ENCODE peak calls at places on chromosomes 13 and 19, in four cellular contexts. One of them, this sample, is unnamed.

GRCh38 chr19:45913874-45914830 is at the start of gene NANOS2:
- DNase-seq in stimulated activated CD8-positive, alpha-beta memory T cell treated with anti-CD3 and anti-CD28 coated beads, Interleukin-15, amount 100 ng/mL, for 4 hours: no peak
- DNase-seq in HT-29: peak
- DNase-seq in GM04504: no peak
- DNase-seq in this sample: no peak

GRCh38 chr19:16470541-16470910 is 1.2 kb downstream of the EPS15L1 start:
- DNase-seq in GM04504: no peak
- DNase-seq in HT-29: no peak
- DNase-seq in stimulated activated CD8-positive, alpha-beta memory T cell treated with anti-CD3 and anti-CD28 coated beads, Interleukin-15, amount 100 ng/mL, for 4 hours: no peak
- DNase-seq in this sample: no peak

GRCh38 chr19:10260141-10260584 is 8.1 kb downstream of the MRPL4 start:
- DNase-seq in GM04504: no peak
- DNase-seq in HT-29: peak
- DNase-seq in stimulated activated CD8-positive, alpha-beta memory T cell treated with anti-CD3 and anti-CD28 coated beads, Interleukin-15, amount 100 ng/mL, for 4 hours: no peak
- DNase-seq in this sample: no peak

GRCh38 chr13:72062566-72062965 is 195.6 kb upstream of the DACH1 start:
- DNase-seq in GM04504: no peak
- DNase-seq in HT-29: peak
- DNase-seq in stimulated activated CD8-positive, alpha-beta memory T cell treated with anti-CD3 and anti-CD28 coated beads, Interleukin-15, amount 100 ng/mL, for 4 hours: no peak
- DNase-seq in this sample: no peak

GRCh38 chr13:57624565-57625435 is 6.7 kb upstream of the PCDH17 start:
- DNase-seq in GM04504: peak
- DNase-seq in HT-29: peak
- DNase-seq in stimulated activated CD8-positive, alpha-beta memory T cell treated with anti-CD3 and anti-CD28 coated beads, Interleukin-15, amount 100 ng/mL, for 4 hours: no peak
- DNase-seq in this sample: peak

GRCh38 chr19:35299523-35300339 is 7.8 kb downstream of the MAG start:
- DNase-seq in stimulated activated CD8-positive, alpha-beta memory T cell treated with anti-CD3 and anti-CD28 coated beads, Interleukin-15, amount 100 ng/mL, for 4 hours: no peak
- DNase-seq in HT-29: no peak
- DNase-seq in GM04504: no peak
- DNase-seq in this sample: no peak

GRCh38 chr19:44212865-44213346 is 574 bp downstream of the ZNF227 start:
- DNase-seq in HT-29: no peak
- DNase-seq in stimulated activated CD8-positive, alpha-beta memory T cell treated with anti-CD3 and anti-CD28 coated beads, Interleukin-15, amount 100 ng/mL, for 4 hours: no peak
- DNase-seq in GM04504: no peak
- DNase-seq in this sample: no peak

GRCh38 chr13:62061751-62062150 is 646.1 kb upstream of the PCDH20 start:
- DNase-seq in HT-29: no peak
- DNase-seq in GM04504: no peak
- DNase-seq in stimulated activated CD8-positive, alpha-beta memory T cell treated with anti-CD3 and anti-CD28 coated beads, Interleukin-15, amount 100 ng/mL, for 4 hours: no peak
- DNase-seq in this sample: no peak

GRCh38 chr13:26646603-26647002 is 89.1 kb downstream of the WASF3 start:
- DNase-seq in stimulated activated CD8-positive, alpha-beta memory T cell treated with anti-CD3 and anti-CD28 coated beads, Interleukin-15, amount 100 ng/mL, for 4 hours: no peak
- DNase-seq in HT-29: no peak
- DNase-seq in GM04504: no peak
- DNase-seq in this sample: no peak

GRCh38 chr19:9971341-9971897 is 35.1 kb upstream of the OLFM2 start:
- DNase-seq in GM04504: no peak
- DNase-seq in stimulated activated CD8-positive, alpha-beta memory T cell treated with anti-CD3 and anti-CD28 coated beads, Interleukin-15, amount 100 ng/mL, for 4 hours: no peak
- DNase-seq in HT-29: no peak
- DNase-seq in this sample: no peak

GRCh38 chr19:9673912-9674668 is 810 bp downstream of the ZNF562 start:
- DNase-seq in HT-29: peak
- DNase-seq in GM04504: no peak
- DNase-seq in stimulated activated CD8-positive, alpha-beta memory T cell treated with anti-CD3 and anti-CD28 coated beads, Interleukin-15, amount 100 ng/mL, for 4 hours: no peak
- DNase-seq in this sample: peak

GRCh38 chr19:19321143-19321577 is 531 bp downstream of the MAU2 start:
- DNase-seq in GM04504: no peak
- DNase-seq in HT-29: peak
- DNase-seq in stimulated activated CD8-positive, alpha-beta memory T cell treated with anti-CD3 and anti-CD28 coated beads, Interleukin-15, amount 100 ng/mL, for 4 hours: no peak
- DNase-seq in this sample: no peak

This sample was measured in astrocyte of the cerebellum.